ENCODE peak calls at places on chromosomes 5 and 9, in seven cellular contexts. B is cardiac fibroblast, I is heart right ventricle, J is dorsolateral prefrontal cortex, R is keratinocyte, F is tibial nerve, Z is left lung. Y is an unnamed sample.

GRCh38 chr9:27542519-27542918 is 12.9 kb upstream of the MOB3B start:
- DNase-seq in B (peak), I (no peak), J (no peak), R (no peak), F (no peak), Z (no peak), Y (no peak)

GRCh38 chr5:172110260-172110815 is 77.7 kb downstream of the STK10 start:
- DNase-seq in B (peak), I (no peak), J (no peak), R (no peak), F (no peak), Z (no peak), Y (no peak)

GRCh38 chr9:129197978-129198736 is 20.1 kb upstream of the IER5L start:
- DNase-seq in B (peak), I (peak), J (no peak), R (no peak), F (peak), Z (peak), Y (no peak)

GRCh38 chr9:98533866-98534265 is 174.9 kb downstream of the GABBR2 start:
- DNase-seq in B (no peak), I (no peak), J (no peak), R (no peak), F (no peak), Z (no peak), Y (no peak)

GRCh38 chr9:91428927-91429351 is 5.3 kb upstream of the NFIL3 start:
- DNase-seq in B (peak), I (no peak), J (peak), R (no peak), F (peak), Z (peak), Y (no peak)

GRCh38 chr5:79259810-79260209 is 23.9 kb downstream of the JMY start:
- DNase-seq in B (no peak), I (no peak), J (no peak), R (no peak), F (no peak), Z (no peak), Y (no peak)

GRCh38 chr9:28678097-28678496 is 1104.8 kb upstream of the C9orf72 start:
- DNase-seq in B (no peak), I (no peak), J (no peak), R (no peak), F (no peak), Z (no peak), Y (no peak)

GRCh38 chr9:115162946-115163345 is 45.0 kb upstream of the TNC start:
- DNase-seq in B (peak), I (no peak), J (no peak), R (no peak), F (no peak), Z (no peak), Y (no peak)

GRCh38 chr5:127298623-127299022 is 8.0 kb downstream of the MEGF10 start:
- DNase-seq in B (no peak), I (no peak), J (peak), R (no peak), F (no peak), Z (no peak), Y (no peak)

GRCh38 chr5:149837680-149838269 is 106.8 kb downstream of the PDE6A start:
- DNase-seq in B (peak), I (peak), J (peak), R (no peak), F (peak), Z (peak), Y (peak)
- TF ChIP-seq CTCF in B (peak), I (peak), J (peak), R (peak), F (peak), Z (peak), Y (peak)

GRCh38 chr5:140796718-140797095 is 2.1 kb downstream of the PCDHA2 start:
- DNase-seq in B (no peak), I (no peak), J (no peak), R (no peak), F (no peak), Z (no peak), Y (no peak)

GRCh38 chr5:140791111-140791510 is 3.5 kb upstream of the PCDHA2 start:
- DNase-seq in B (no peak), I (no peak), J (no peak), R (no peak), F (no peak), Z (no peak), Y (no peak)

GRCh38 chr5:140795259-140795641 is 598 bp downstream of the PCDHA2 start:
- DNase-seq in B (no peak), I (no peak), J (no peak), R (no peak), F (no peak), Z (no peak), Y (no peak)

DNA sequence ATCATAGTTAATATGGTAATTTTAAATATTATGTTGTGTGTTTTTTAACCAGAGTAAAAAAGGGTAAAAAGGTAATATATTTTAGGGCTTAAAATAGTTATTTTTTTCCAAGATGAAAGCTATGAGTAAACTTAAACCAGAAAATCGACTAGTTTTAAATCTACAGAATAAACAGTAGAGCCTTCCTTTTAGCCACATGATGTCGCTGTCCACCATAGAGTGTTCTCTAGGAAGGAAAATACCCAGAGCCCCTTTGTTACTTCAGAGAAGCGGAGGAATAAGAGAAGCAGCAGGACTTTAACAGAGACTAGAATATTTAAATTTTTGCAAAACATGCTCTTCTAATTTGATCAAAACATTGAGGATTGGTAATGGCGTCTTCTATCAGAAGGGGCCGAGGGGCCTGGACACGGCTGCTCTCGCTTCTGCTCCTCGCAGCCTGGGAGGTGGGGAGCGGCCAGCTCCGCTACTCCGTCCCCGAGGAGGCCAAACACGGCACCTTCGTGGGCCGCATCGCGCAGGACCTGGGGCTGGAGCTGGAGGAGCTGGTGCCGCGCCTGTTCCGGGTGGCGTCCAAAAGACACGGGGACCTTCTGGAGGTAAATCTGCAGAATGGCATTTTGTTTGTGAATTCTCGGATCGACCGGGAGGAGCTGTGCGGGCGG is at the start of gene PCDHA2:
- DNase-seq in B (no peak), I (no peak), J (no peak), R (no peak), F (no peak), Z (no peak), Y (no peak)
- TF ChIP-seq CTCF in B (no peak), I (no peak), J (peak), R (no peak), F (no peak), Z (no peak), Y (no peak)

DNA sequence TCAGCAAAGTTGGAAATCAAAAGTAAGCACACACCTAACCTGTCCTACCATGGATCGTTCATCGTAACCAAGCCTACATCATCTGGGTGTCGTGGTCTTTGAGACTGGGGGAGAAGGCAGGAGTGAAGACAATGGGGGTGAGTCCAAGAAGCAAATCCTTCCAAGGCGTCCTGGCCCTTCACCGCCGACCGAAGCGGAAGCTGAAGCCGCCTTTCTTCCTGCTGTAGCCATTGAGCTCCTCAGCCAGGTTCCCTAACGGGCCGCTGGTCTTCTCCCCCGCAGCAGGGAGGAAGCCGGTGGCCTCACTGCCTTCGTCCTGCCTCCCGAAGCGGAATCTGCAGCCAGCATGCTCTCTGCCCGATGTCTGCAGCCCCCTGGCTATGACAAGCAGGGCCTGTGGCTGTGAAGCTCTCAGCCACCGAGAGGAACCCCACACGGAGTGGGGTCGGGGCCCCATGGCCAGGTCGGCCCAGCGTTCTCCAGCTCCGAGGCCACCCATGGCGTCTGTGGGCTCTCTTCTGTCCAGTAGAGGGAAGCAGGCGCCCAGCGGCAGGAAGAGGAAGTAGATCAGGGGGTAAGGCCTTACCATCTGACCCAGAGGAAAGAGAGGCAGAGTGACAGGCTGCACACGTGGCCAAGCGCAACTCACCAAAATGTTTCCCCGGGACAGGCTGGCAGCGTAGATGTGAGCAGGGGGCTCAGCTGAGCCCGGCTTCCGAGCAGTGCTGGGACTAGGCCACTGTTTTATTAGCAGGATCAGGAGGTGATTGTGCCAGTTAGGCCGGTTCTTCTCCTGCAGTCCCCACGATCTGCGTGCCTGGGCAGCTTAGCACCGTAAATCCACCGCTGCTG is 3.1 kb downstream of the QRFP start:
- DNase-seq in B (no peak), I (peak), J (no peak), R (no peak), F (peak), Z (peak), Y (no peak)
- TF ChIP-seq CTCF in B (peak), I (peak), J (peak), R (peak), F (peak), Z (peak), Y (no peak)

GRCh38 chr5:173786296-173787187 is 101.6 kb upstream of the CPEB4 start:
- DNase-seq in B (no peak), I (no peak), J (no peak), R (no peak), F (no peak), Z (peak), Y (no peak)
- TF ChIP-seq CTCF in B (no peak), I (no peak), J (no peak), R (no peak), F (no peak), Z (peak), Y (no peak)

Y was measured in mesothelial cell of epicardium.